ENCODE peak calls at places on chromosomes 12 and 14, in four cellular contexts. One of them, this sample, is unnamed.

GRCh38 chr12:76720068-76720467 is 43.8 kb upstream of the ZDHHC17 start:
- DNase-seq in mesendoderm: peak; percentile 80
- DNase-seq in GM04504: no peak
- DNase-seq in NCI-H1092 treated with DMSO at 0.1 percent for 48 hours: no peak
- DNase-seq in this sample: no peak

GRCh38 chr12:100656806-100657205 is 83.3 kb downstream of the GAS2L3 start:
- DNase-seq in mesendoderm: no peak
- DNase-seq in GM04504: no peak
- DNase-seq in NCI-H1092 treated with DMSO at 0.1 percent for 48 hours: peak; percentile 52
- DNase-seq in this sample: peak; percentile 99

GRCh38 chr14:105951399-105951798 is 425.0 kb downstream of the TMEM121 start:
- DNase-seq in mesendoderm: no peak
- DNase-seq in GM04504: no peak
- DNase-seq in NCI-H1092 treated with DMSO at 0.1 percent for 48 hours: no peak
- DNase-seq in this sample: no peak

GRCh38 chr12:105935981-105936380 is 202.8 kb downstream of the NUAK1 start:
- DNase-seq in mesendoderm: no peak
- DNase-seq in GM04504: peak; percentile 21
- DNase-seq in NCI-H1092 treated with DMSO at 0.1 percent for 48 hours: no peak
- DNase-seq in this sample: no peak

GRCh38 chr14:88422036-88422435 is 36.6 kb downstream of the SPATA7 start:
- DNase-seq in mesendoderm: no peak
- DNase-seq in GM04504: no peak
- DNase-seq in NCI-H1092 treated with DMSO at 0.1 percent for 48 hours: no peak
- DNase-seq in this sample: no peak

GRCh38 chr14:54976316-54976715 is 50.6 kb downstream of the WDHD1 start:
- DNase-seq in mesendoderm: no peak
- DNase-seq in GM04504: peak; percentile 54
- DNase-seq in NCI-H1092 treated with DMSO at 0.1 percent for 48 hours: no peak
- DNase-seq in this sample: no peak

GRCh38 chr14:67187826-67188225 is 1.4 kb upstream of the GARIN2 start:
- DNase-seq in mesendoderm: no peak
- DNase-seq in GM04504: peak; percentile 14
- DNase-seq in NCI-H1092 treated with DMSO at 0.1 percent for 48 hours: no peak
- DNase-seq in this sample: no peak

GRCh38 chr14:24542346-24542936 is 33.6 kb downstream of the CTSG start:
- DNase-seq in mesendoderm: no peak
- DNase-seq in GM04504: no peak
- DNase-seq in NCI-H1092 treated with DMSO at 0.1 percent for 48 hours: no peak
- DNase-seq in this sample: no peak

GRCh38 chr12:93378373-93379310 is 917 bp downstream of the NUDT4 start:
- DNase-seq in mesendoderm: peak; percentile 75
- DNase-seq in GM04504: peak; percentile 51
- DNase-seq in NCI-H1092 treated with DMSO at 0.1 percent for 48 hours: peak; percentile 40
- DNase-seq in this sample: peak; percentile 66

GRCh38 chr12:31004666-31005065 is 69.0 kb upstream of the DDX11 start:
- DNase-seq in mesendoderm: no peak
- DNase-seq in GM04504: no peak
- DNase-seq in NCI-H1092 treated with DMSO at 0.1 percent for 48 hours: peak; percentile 5
- DNase-seq in this sample: no peak

GRCh38 chr14:51873221-51873893 is 12.9 kb downstream of the GNG2 start:
- DNase-seq in mesendoderm: peak; percentile 10
- DNase-seq in GM04504: peak; percentile 89
- DNase-seq in NCI-H1092 treated with DMSO at 0.1 percent for 48 hours: peak; percentile 89
- DNase-seq in this sample: peak; percentile 97

GRCh38 chr12:92412931-92413685 is 267.5 kb upstream of the BTG1 start:
- DNase-seq in mesendoderm: peak; percentile 50
- DNase-seq in GM04504: no peak
- DNase-seq in NCI-H1092 treated with DMSO at 0.1 percent for 48 hours: no peak
- DNase-seq in this sample: no peak

GRCh38 chr12:47039079-47039478 is 40.3 kb upstream of the PCED1B start:
- DNase-seq in mesendoderm: no peak
- DNase-seq in GM04504: no peak
- DNase-seq in NCI-H1092 treated with DMSO at 0.1 percent for 48 hours: no peak
- DNase-seq in this sample: no peak

GRCh38 chr12:29562167-29562776 is 64.8 kb upstream of the OVCH1 start:
- DNase-seq in mesendoderm: no peak
- DNase-seq in GM04504: no peak
- DNase-seq in NCI-H1092 treated with DMSO at 0.1 percent for 48 hours: no peak
- DNase-seq in this sample: no peak

GRCh38 chr14:80024417-80024816 is 186.9 kb downstream of the DIO2 start:
- DNase-seq in mesendoderm: no peak
- DNase-seq in GM04504: no peak
- DNase-seq in NCI-H1092 treated with DMSO at 0.1 percent for 48 hours: no peak
- DNase-seq in this sample: no peak

GRCh38 chr14:54766276-54767138 is 136.1 kb downstream of the GCH1 start:
- DNase-seq in mesendoderm: no peak
- DNase-seq in GM04504: no peak
- DNase-seq in NCI-H1092 treated with DMSO at 0.1 percent for 48 hours: no peak
- DNase-seq in this sample: no peak

GRCh38 chr12:45343269-45344051 is 127.6 kb downstream of the ANO6 start:
- DNase-seq in mesendoderm: peak; percentile 55
- DNase-seq in GM04504: no peak
- DNase-seq in NCI-H1092 treated with DMSO at 0.1 percent for 48 hours: no peak
- DNase-seq in this sample: no peak

This sample was measured in NCI-H1105 treated with DMSO at 0.1 percent for 48 hours.